ENCODE peak calls at places on chromosomes 4 and X, in five cellular contexts. One of them, this sample, is unnamed.

GRCh38 chr4:73631565-73632226 is 11.5 kb upstream of the RASSF6 start:
- DNase-seq in transverse colon: no peak
- DNase-seq in AG09309: no peak
- DNase-seq in neural crest cell: no peak
- DNase-seq in mesothelial cell of epicardium: no peak
- DNase-seq in this sample: no peak

GRCh38 chrX:115330498-115331138 is 41.1 kb downstream of the LUZP4 start:
- DNase-seq in AG09309: peak
- DNase-seq in mesothelial cell of epicardium: peak
- DNase-seq in transverse colon: peak
- DNase-seq in neural crest cell: peak
- DNase-seq in this sample: no peak

GRCh38 chr4:138035781-138036258 is 206.3 kb downstream of the SLC7A11 start:
- DNase-seq in transverse colon: no peak
- DNase-seq in neural crest cell: no peak
- DNase-seq in AG09309: no peak
- DNase-seq in mesothelial cell of epicardium: no peak
- DNase-seq in this sample: no peak

GRCh38 chrX:101550825-101551767 is 749 bp downstream of the ARMCX1 start:
- DNase-seq in mesothelial cell of epicardium: peak
- DNase-seq in AG09309: no peak
- DNase-seq in neural crest cell: peak
- DNase-seq in transverse colon: no peak
- DNase-seq in this sample: no peak

GRCh38 chr4:69066945-69067344 is 29.3 kb upstream of the UGT2B7 start:
- DNase-seq in transverse colon: no peak
- DNase-seq in AG09309: no peak
- DNase-seq in mesothelial cell of epicardium: no peak
- DNase-seq in neural crest cell: no peak
- DNase-seq in this sample: no peak

GRCh38 chr4:108544504-108544903 is 75.9 kb upstream of the RPL34 start:
- DNase-seq in transverse colon: no peak
- DNase-seq in AG09309: no peak
- DNase-seq in mesothelial cell of epicardium: no peak
- DNase-seq in neural crest cell: no peak
- DNase-seq in this sample: no peak

GRCh38 chr4:1557221-1557597 is 126.9 kb downstream of the FAM53A start:
- DNase-seq in AG09309: no peak
- DNase-seq in transverse colon: no peak
- DNase-seq in mesothelial cell of epicardium: no peak
- DNase-seq in neural crest cell: no peak
- DNase-seq in this sample: no peak

GRCh38 chr4:124334119-124334518 is 378.4 kb downstream of the ANKRD50 start:
- DNase-seq in neural crest cell: peak
- DNase-seq in mesothelial cell of epicardium: no peak
- DNase-seq in transverse colon: no peak
- DNase-seq in AG09309: peak
- DNase-seq in this sample: no peak

GRCh38 chrX:110825972-110826371 is 30.4 kb upstream of the CHRDL1 start:
- DNase-seq in transverse colon: no peak
- DNase-seq in mesothelial cell of epicardium: no peak
- DNase-seq in neural crest cell: no peak
- DNase-seq in AG09309: no peak
- DNase-seq in this sample: no peak

GRCh38 chr4:8641256-8641655 is 48.7 kb downstream of the CPZ start:
- DNase-seq in AG09309: no peak
- DNase-seq in transverse colon: no peak
- DNase-seq in mesothelial cell of epicardium: no peak
- DNase-seq in neural crest cell: no peak
- DNase-seq in this sample: peak

GRCh38 chr4:14180166-14180565 is 552.6 kb upstream of the BOD1L1 start:
- DNase-seq in transverse colon: no peak
- DNase-seq in AG09309: no peak
- DNase-seq in mesothelial cell of epicardium: no peak
- DNase-seq in neural crest cell: no peak
- DNase-seq in this sample: no peak
- TF ChIP-seq CTCF in transverse colon: no peak
- TF ChIP-seq CTCF in AG09309: no peak
- TF ChIP-seq CTCF in mesothelial cell of epicardium: no peak
- TF ChIP-seq CTCF in neural crest cell: no peak
- TF ChIP-seq CTCF in this sample: no peak

GRCh38 chrX:12721042-12721441 is 70.2 kb upstream of the PRPS2 start:
- DNase-seq in neural crest cell: peak
- DNase-seq in transverse colon: no peak
- DNase-seq in mesothelial cell of epicardium: no peak
- DNase-seq in AG09309: no peak
- DNase-seq in this sample: no peak
- TF ChIP-seq CTCF in neural crest cell: no peak
- TF ChIP-seq CTCF in transverse colon: no peak
- TF ChIP-seq CTCF in mesothelial cell of epicardium: no peak
- TF ChIP-seq CTCF in AG09309: no peak
- TF ChIP-seq CTCF in this sample: no peak

GRCh38 chrX:139126493-139126892 is 404.0 kb upstream of the F9 start:
- DNase-seq in neural crest cell: no peak
- DNase-seq in mesothelial cell of epicardium: no peak
- DNase-seq in transverse colon: peak
- DNase-seq in AG09309: no peak
- DNase-seq in this sample: no peak
- TF ChIP-seq CTCF in neural crest cell: peak
- TF ChIP-seq CTCF in mesothelial cell of epicardium: peak
- TF ChIP-seq CTCF in transverse colon: peak
- TF ChIP-seq CTCF in AG09309: no peak
- TF ChIP-seq CTCF in this sample: no peak

GRCh38 chr4:53622739-53623151 is 31.5 kb upstream of the LNX1 start:
- DNase-seq in mesothelial cell of epicardium: no peak
- DNase-seq in transverse colon: no peak
- DNase-seq in AG09309: peak
- DNase-seq in neural crest cell: no peak
- DNase-seq in this sample: no peak

GRCh38 chr4:53619431-53619830 is 28.1 kb upstream of the LNX1 start:
- DNase-seq in AG09309: no peak
- DNase-seq in mesothelial cell of epicardium: no peak
- DNase-seq in neural crest cell: no peak
- DNase-seq in transverse colon: no peak
- DNase-seq in this sample: no peak

GRCh38 chr4:53617101-53617680 is 25.9 kb upstream of the LNX1 start:
- DNase-seq in mesothelial cell of epicardium: no peak
- DNase-seq in transverse colon: no peak
- DNase-seq in AG09309: no peak
- DNase-seq in neural crest cell: no peak
- DNase-seq in this sample: no peak

GRCh38 chr4:53618321-53618720 is 27.0 kb upstream of the LNX1 start:
- DNase-seq in neural crest cell: no peak
- DNase-seq in mesothelial cell of epicardium: no peak
- DNase-seq in AG09309: no peak
- DNase-seq in transverse colon: no peak
- DNase-seq in this sample: no peak

DNA sequence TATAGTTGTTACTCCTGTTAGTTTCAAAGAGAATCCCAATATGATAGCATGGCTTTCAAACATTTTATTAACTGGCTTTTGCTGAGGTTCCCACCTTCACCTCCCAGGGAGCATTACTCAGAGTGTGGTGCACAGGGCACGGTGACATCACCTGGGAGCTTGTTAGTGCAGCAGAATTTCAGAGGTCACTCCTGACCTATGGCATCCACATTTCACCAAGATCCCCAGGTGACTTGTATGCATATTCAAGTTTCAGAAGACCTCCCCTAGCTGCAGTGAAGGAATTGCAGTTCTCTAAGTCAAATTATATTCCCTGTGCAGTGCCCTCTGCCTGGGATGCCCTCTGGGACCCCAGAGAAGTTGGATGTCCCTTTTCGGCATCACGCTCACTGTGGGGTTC is 29.7 kb upstream of the LNX1 start:
- DNase-seq in transverse colon: no peak
- DNase-seq in AG09309: no peak
- DNase-seq in neural crest cell: no peak
- DNase-seq in mesothelial cell of epicardium: no peak
- DNase-seq in this sample: no peak
- TF ChIP-seq CTCF in transverse colon: no peak
- TF ChIP-seq CTCF in AG09309: peak
- TF ChIP-seq CTCF in neural crest cell: no peak
- TF ChIP-seq CTCF in mesothelial cell of epicardium: no peak
- TF ChIP-seq CTCF in this sample: no peak